ENCODE peak calls at places on chromosomes 1 and 21, in six cellular contexts. One of them, this sample, is unnamed.

GRCh38 chr1:6591222-6591621 is 11.4 kb downstream of the ZBTB48 start:
- DNase-seq in kidney glomerular epithelial cell: no peak
- DNase-seq in COR-L47: no peak
- DNase-seq in CD14-positive monocyte: peak
- DNase-seq in occipital lobe: no peak
- DNase-seq in AML-193: peak
- DNase-seq in this sample: no peak

GRCh38 chr1:156002182-156002911 is 18.4 kb downstream of the SSR2 start:
- DNase-seq in kidney glomerular epithelial cell: no peak
- DNase-seq in AML-193: no peak
- DNase-seq in occipital lobe: no peak
- DNase-seq in COR-L47: no peak
- DNase-seq in CD14-positive monocyte: no peak
- DNase-seq in this sample: no peak

GRCh38 chr1:17046043-17046657 is 7.7 kb downstream of the SDHB start:
- DNase-seq in COR-L47: peak
- DNase-seq in AML-193: peak
- DNase-seq in occipital lobe: no peak
- DNase-seq in CD14-positive monocyte: no peak
- DNase-seq in kidney glomerular epithelial cell: peak
- DNase-seq in this sample: peak

GRCh38 chr1:170533331-170533730 is 1.4 kb downstream of the GORAB start:
- DNase-seq in occipital lobe: no peak
- DNase-seq in CD14-positive monocyte: no peak
- DNase-seq in AML-193: peak
- DNase-seq in COR-L47: no peak
- DNase-seq in kidney glomerular epithelial cell: no peak
- DNase-seq in this sample: no peak

GRCh38 chr1:27789511-27790154 is 16.6 kb downstream of the STX12 start:
- DNase-seq in CD14-positive monocyte: no peak
- DNase-seq in AML-193: peak
- DNase-seq in kidney glomerular epithelial cell: no peak
- DNase-seq in occipital lobe: no peak
- DNase-seq in COR-L47: no peak
- DNase-seq in this sample: no peak

GRCh38 chr21:36125513-36126121 is 9.3 kb upstream of the CBR3 start:
- DNase-seq in occipital lobe: no peak
- DNase-seq in kidney glomerular epithelial cell: peak
- DNase-seq in CD14-positive monocyte: no peak
- DNase-seq in COR-L47: peak
- DNase-seq in AML-193: peak
- DNase-seq in this sample: peak

GRCh38 chr1:184770176-184770575 is 15.5 kb upstream of the EDEM3 start:
- DNase-seq in occipital lobe: no peak
- DNase-seq in CD14-positive monocyte: no peak
- DNase-seq in COR-L47: peak
- DNase-seq in kidney glomerular epithelial cell: no peak
- DNase-seq in AML-193: no peak
- DNase-seq in this sample: peak

GRCh38 chr1:193031431-193031830 is 27.7 kb downstream of the UCHL5 start:
- DNase-seq in kidney glomerular epithelial cell: no peak
- DNase-seq in AML-193: peak
- DNase-seq in occipital lobe: no peak
- DNase-seq in COR-L47: no peak
- DNase-seq in CD14-positive monocyte: no peak
- DNase-seq in this sample: no peak

GRCh38 chr1:31750858-31751638 is 13.1 kb downstream of the ADGRB2 start:
- DNase-seq in occipital lobe: no peak
- DNase-seq in kidney glomerular epithelial cell: no peak
- DNase-seq in COR-L47: no peak
- DNase-seq in CD14-positive monocyte: no peak
- DNase-seq in AML-193: no peak
- DNase-seq in this sample: no peak